ENCODE peak calls at places on chromosomes 5 and 9, in five cellular contexts. Z is spleen, T is stomach, G is breast epithelium, E is SK-N-SH. X is an unnamed sample.

GRCh38 chr5:86807046-86807712 is 189.4 kb downstream of the COX7C start:
- DNase-seq in G (no peak), Z (no peak), E (no peak), T (no peak), X (no peak)

GRCh38 chr9:16128003-16128402 is 575.2 kb downstream of the CCDC171 start:
- DNase-seq in G (no peak), T (no peak), Z (no peak), E (no peak), X (no peak)

GRCh38 chr5:8053270-8053669 is 184.3 kb downstream of the MTRR start:
- DNase-seq in T (no peak), G (no peak), E (no peak), Z (no peak), X (no peak)

GRCh38 chr5:130425405-130425804 is 521.1 kb downstream of the CHSY3 start:
- DNase-seq in G (no peak), Z (no peak), T (no peak), E (no peak), X (no peak)

GRCh38 chr5:173984218-173984617 is 4.8 kb upstream of the C5orf47 start:
- DNase-seq in E (peak; percentile 46), Z (no peak), T (no peak), G (no peak), X (no peak)

GRCh38 chr5:117888688-117889087 is 1099.7 kb downstream of the DTWD2 start:
- DNase-seq in T (no peak), Z (no peak), E (no peak), G (no peak), X (no peak)

GRCh38 chr9:34457266-34458012 is 931 bp downstream of the FAM219A start:
- DNase-seq in E (peak; percentile 81), Z (peak; percentile 88), G (peak; percentile 69), T (peak; percentile 66), X (peak; percentile 53)

GRCh38 chr5:133397432-133397831 is 214.9 kb downstream of the FSTL4 start:
- DNase-seq in T (no peak), E (no peak), Z (peak; percentile 13), G (no peak), X (no peak)

GRCh38 chr5:172106511-172107356 is 81.3 kb downstream of the STK10 start:
- DNase-seq in E (peak; percentile 86), G (peak; percentile 69), T (peak; percentile 59), Z (peak; percentile 89), X (peak; percentile 39)

GRCh38 chr5:142684508-142685031 is 1.3 kb downstream of the FGF1 start:
- DNase-seq in E (no peak), Z (no peak), T (no peak), G (no peak), X (no peak)

GRCh38 chr9:77708416-77708815 is 60.3 kb upstream of the GNA14 start:
- DNase-seq in Z (no peak), G (no peak), E (no peak), T (no peak), X (no peak)

GRCh38 chr9:136485049-136485647 is 2.3 kb upstream of the SEC16A start:
- DNase-seq in Z (peak; percentile 94), G (peak; percentile 85), E (peak; percentile 81), T (peak; percentile 88), X (peak; percentile 77)

GRCh38 chr9:132547436-132547835 is 35.0 kb upstream of the BARHL1 start:
- DNase-seq in G (no peak), E (no peak), Z (no peak), T (no peak), X (no peak)
- H3K4me1 ChIP-seq in G (no peaks in the 10 kb centered on the region), E (peaks cover 49% of the 10 kb centered on the region), Z (peaks cover 14% of the 10 kb centered on the region), T (peaks cover 11% of the 10 kb centered on the region), X (no peaks in the 10 kb centered on the region)

GRCh38 chr5:110167384-110167783 is 477.7 kb downstream of the MAN2A1 start:
- DNase-seq in Z (no peak), G (no peak), E (no peak), T (no peak), X (no peak)

GRCh38 chr5:110165366-110165765 is 475.6 kb downstream of the MAN2A1 start:
- DNase-seq in E (no peak), Z (no peak), T (no peak), G (no peak), X (no peak)

GRCh38 chr5:110169461-110169860 is 479.7 kb downstream of the MAN2A1 start:
- DNase-seq in G (no peak), T (no peak), E (no peak), Z (no peak), X (no peak)
- TF ChIP-seq POLR2AphosphoS5 in G (no peak), T (no peak), E (no peak), Z (no peak), X (no peak)

DNA sequence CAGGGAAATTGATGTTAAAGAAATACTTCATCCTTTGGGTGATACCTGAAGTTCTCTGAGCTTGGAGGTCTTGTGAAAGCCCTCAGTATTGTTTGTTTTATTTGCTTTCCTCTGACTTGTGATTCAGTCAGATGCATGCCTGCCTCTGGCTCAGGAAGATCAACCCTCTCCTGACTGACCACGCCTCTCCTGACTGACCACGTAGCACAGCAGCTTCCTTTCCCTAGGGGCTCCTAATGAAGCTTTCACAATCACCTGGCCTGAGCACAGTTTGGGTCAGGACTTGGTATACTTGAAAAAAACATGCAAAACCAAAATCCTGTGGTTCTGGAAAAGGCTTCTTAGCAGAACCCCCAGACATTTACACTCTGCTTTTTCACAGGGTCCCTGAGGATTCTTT is 3.8 kb downstream of the TGFBI start:
- DNase-seq in T (no peak), Z (peak; percentile 10), E (no peak), G (no peak), X (no peak)
- H3K4me1 ChIP-seq in T (peaks cover 44% of the 10 kb centered on the region), Z (peaks cover 20% of the 10 kb centered on the region), E (peaks cover 53% of the 10 kb centered on the region), G (peaks cover 12% of the 10 kb centered on the region), X (no peaks in the 10 kb centered on the region)

GRCh38 chr9:35611230-35611797 is 6.3 kb downstream of the TESK1 start:
- DNase-seq in E (peak; percentile 77), T (peak; percentile 45), Z (peak; percentile 79), G (no peak), X (no peak)

GRCh38 chr9:35608221-35608620 is 3.2 kb downstream of the TESK1 start:
- DNase-seq in T (no peak), E (no peak), G (no peak), Z (no peak), X (no peak)

GRCh38 chr9:35606726-35607125 is 1.7 kb downstream of the TESK1 start:
- DNase-seq in E (no peak), G (no peak), Z (no peak), T (no peak), X (no peak)

GRCh38 chr9:35609820-35610163 is 4.7 kb downstream of the TESK1 start:
- DNase-seq in G (no peak), T (no peak), Z (no peak), E (no peak), X (no peak)

DNA sequence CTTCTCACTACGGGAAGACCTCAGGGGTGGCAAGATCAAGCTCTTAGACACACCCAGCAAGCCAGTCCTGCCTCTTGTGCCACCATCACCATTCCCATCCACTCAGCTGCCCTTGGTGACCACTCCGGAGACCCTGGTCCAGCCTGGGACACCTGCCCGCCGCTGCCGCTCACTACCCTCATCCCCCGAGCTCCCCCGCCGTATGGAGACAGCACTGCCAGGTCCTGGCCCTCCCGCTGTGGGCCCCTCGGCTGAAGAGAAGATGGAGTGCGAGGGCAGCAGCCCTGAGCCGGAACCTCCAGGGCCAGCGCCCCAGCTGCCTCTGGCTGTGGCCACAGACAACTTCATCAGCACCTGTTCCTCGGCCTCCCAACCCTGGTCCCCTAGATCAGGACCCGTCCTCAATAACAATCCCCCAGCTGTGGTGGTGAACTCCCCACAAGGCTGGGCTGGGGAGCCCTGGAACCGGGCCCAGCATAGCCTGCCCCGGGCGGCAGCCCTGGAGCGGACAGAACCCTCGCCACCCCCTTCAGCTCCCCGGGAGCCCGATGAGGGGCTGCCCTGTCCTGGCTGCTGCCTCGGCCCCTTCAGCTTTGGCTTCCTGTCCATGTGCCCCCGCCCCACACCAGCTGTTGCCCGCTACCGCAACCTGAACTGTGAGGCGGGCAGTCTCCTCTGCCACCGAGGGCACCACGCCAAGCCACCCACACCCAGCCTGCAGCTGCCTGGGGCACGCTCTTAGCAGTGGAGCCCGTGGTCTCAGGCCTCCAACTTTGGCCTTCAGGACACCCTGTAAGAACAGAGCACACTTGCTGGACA is 4.1 kb downstream of the TESK1 start:
- DNase-seq in Z (peak; percentile 80), G (no peak), E (no peak), T (no peak), X (no peak)
- TF ChIP-seq POLR2AphosphoS5 in Z (peak; percentile 71), G (no peak), E (no peak), T (no peak), X (no peak)

GRCh38 chr9:133236291-133237071 is 27.4 kb upstream of the OBP2B start:
- DNase-seq in G (peak; percentile 48), Z (peak; percentile 73), T (no peak), E (peak; percentile 39), X (no peak)
- H3K4me1 ChIP-seq in G (no peaks in the 10 kb centered on the region), Z (peaks cover 19% of the 10 kb centered on the region), T (peaks cover 19% of the 10 kb centered on the region), E (peaks cover 2% of the 10 kb centered on the region), X (no peaks in the 10 kb centered on the region)

GRCh38 chr5:140244525-140245025 is 58.3 kb downstream of the PFDN1 start:
- DNase-seq in Z (peak; percentile 95), E (peak; percentile 83), G (peak; percentile 90), T (peak; percentile 94), X (peak; percentile 90)
- TF ChIP-seq POLR2AphosphoS5 in Z (peak; percentile 82), E (no peak), G (peak; percentile 35), T (peak; percentile 41), X (peak; percentile 83)

GRCh38 chr9:92611621-92612275 is 58.2 kb downstream of the IPPK start:
- DNase-seq in G (no peak), Z (no peak), T (no peak), E (no peak), X (no peak)
- H3K4me1 ChIP-seq in G (no peaks in the 10 kb centered on the region), Z (no peaks in the 10 kb centered on the region), T (peaks cover 48% of the 10 kb centered on the region), E (peaks cover 25% of the 10 kb centered on the region), X (no peaks in the 10 kb centered on the region)

X was measured in prostate gland.